ENCODE peak calls at places on chromosomes 2 and 18, in six cellular contexts. G is upper lobe of right lung, O is cardiac fibroblast, V is prostate gland, C is HCT116, S is NB4. B is an unnamed sample.

GRCh38 chr18:46623541-46623940 is 33.5 kb downstream of the LOXHD1 start:
- DNase-seq in G (no peak), V (no peak), C (no peak), S (no peak), O (no peak), B (peak)

GRCh38 chr2:33425660-33426059 is 50.8 kb upstream of the RASGRP3 start:
- DNase-seq in V (no peak), G (no peak), S (no peak), C (no peak), O (peak), B (no peak)

GRCh38 chr2:227106845-227107759 is 56.9 kb downstream of the COL4A4 start:
- DNase-seq in G (no peak), O (peak), C (peak), V (peak), S (peak), B (peak)

GRCh38 chr2:137999273-137999672 is 35.0 kb downstream of the HNMT start:
- DNase-seq in G (no peak), V (no peak), S (no peak), C (no peak), O (no peak), B (no peak)

GRCh38 chr2:183035954-183036669 is 2.1 kb downstream of the NCKAP1 start:
- DNase-seq in V (no peak), O (peak), S (peak), G (no peak), C (no peak), B (peak)

GRCh38 chr2:20504174-20504573 is 57.3 kb downstream of the RHOB start:
- DNase-seq in C (no peak), G (no peak), S (no peak), O (no peak), V (no peak), B (no peak)

GRCh38 chr18:35983147-35983546 is 10.7 kb downstream of the RMP24 start:
- DNase-seq in C (no peak), G (no peak), S (no peak), O (no peak), V (no peak), B (no peak)

GRCh38 chr2:236102971-236103370 is 65.2 kb downstream of the GBX2 start:
- DNase-seq in S (no peak), V (no peak), O (no peak), C (no peak), G (peak), B (no peak)

GRCh38 chr2:42835577-42836371 is 43.4 kb upstream of the HAAO start:
- DNase-seq in V (no peak), C (no peak), O (peak), G (peak), S (peak), B (no peak)

GRCh38 chr2:47264183-47264582 is 109.1 kb upstream of the STPG4 start:
- DNase-seq in C (no peak), V (no peak), S (no peak), O (no peak), G (no peak), B (no peak)

GRCh38 chr18:44742741-44743311 is 62.1 kb downstream of the SETBP1 start:
- DNase-seq in O (peak), C (no peak), G (no peak), V (no peak), S (no peak), B (no peak)

GRCh38 chr2:206084870-206085741 is 868 bp downstream of the INO80D start:
- DNase-seq in C (no peak), S (peak), G (peak), O (peak), V (peak), B (peak)

GRCh38 chr2:231189571-231190495 is 8.6 kb upstream of the ARMC9 start:
- DNase-seq in G (peak), S (no peak), C (no peak), O (peak), V (no peak), B (no peak)

GRCh38 chr18:76064998-76065397 is 430.0 kb downstream of the ZNF516 start:
- DNase-seq in O (no peak), S (no peak), V (no peak), G (no peak), C (no peak), B (no peak)

GRCh38 chr2:189609853-189610252 is 29.3 kb upstream of the SLC40A1 start:
- DNase-seq in G (no peak), O (peak), S (no peak), V (no peak), C (no peak), B (no peak)

GRCh38 chr2:189614585-189614984 is 34.0 kb upstream of the SLC40A1 start:
- DNase-seq in C (no peak), G (no peak), O (no peak), S (no peak), V (no peak), B (no peak)

GRCh38 chr2:189613077-189613636 is 32.6 kb upstream of the SLC40A1 start:
- DNase-seq in G (no peak), O (peak), C (no peak), V (no peak), S (no peak), B (no peak)

GRCh38 chr2:189610700-189611099 is 30.1 kb upstream of the SLC40A1 start:
- DNase-seq in V (no peak), S (no peak), G (no peak), C (no peak), O (no peak), B (no peak)

DNA sequence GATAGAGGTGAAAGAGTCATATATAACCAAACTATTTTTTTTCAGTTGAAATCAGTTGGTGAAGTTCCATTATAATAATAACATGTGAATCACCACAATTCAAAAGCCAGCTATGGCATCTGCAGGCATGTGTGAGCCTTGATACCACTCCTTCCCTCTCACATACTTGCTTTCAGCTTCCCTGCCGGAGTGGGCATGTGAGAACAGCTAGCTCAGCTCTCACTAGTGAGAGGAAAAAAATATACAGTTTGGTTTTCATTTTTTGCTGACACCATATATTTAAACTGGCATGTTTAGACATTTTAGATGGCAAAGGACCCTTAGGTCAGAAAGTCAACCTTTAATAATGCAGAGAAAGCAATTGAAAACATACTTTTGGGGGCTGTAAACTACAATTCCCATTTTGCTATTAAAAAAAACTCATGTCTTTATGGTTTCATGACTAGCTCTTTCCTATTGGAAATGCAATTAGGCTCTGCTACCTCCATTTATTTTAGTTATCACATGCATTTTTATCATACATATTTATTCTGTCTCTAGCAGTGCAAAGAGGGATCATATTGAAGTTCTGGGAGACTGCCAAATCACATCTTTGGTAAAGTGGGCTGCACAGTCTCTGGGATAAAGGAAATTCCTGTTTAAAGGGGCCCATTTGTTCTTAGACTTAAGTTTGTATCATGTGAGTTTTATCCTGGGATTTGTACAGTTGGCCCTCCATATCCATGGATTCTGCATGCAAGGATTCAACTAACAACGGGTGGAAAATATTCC is 33.2 kb upstream of the SLC40A1 start:
- DNase-seq in V (no peak), G (no peak), O (peak), C (no peak), S (no peak), B (no peak)
- H3K4me3 ChIP-seq in V (no peak), G (peak), O (no peak), C (no peak), S (no peak), B (no peak)

DNA sequence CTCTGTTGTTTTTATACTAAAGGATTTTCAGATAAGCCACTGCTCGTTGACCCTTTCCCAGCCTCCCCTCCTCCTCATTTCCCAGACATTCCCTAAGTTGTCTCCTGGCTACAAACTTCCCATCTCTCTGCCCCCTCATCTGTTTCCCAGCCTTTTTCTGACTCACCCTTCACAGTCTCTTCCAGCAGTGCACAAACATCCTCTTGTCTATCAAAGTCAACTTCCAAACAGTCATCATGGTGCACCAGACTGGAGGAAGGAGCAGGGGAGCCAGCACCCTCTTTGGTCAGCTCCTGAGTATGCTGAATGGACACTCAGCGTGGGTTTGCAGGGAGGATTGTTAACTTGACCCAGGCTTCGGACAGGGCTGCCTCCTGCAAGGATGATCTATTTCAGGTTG is 26.6 kb upstream of the SPRED2 start:
- DNase-seq in V (no peak), C (no peak), O (no peak), S (no peak), G (no peak), B (no peak)
- TF ChIP-seq CTCF in V (no peak), C (no peak), O (no peak), S (no peak), G (no peak), B (no peak)

GRCh38 chr2:240432820-240433801 is 2.4 kb upstream of the GPC1 start:
- DNase-seq in S (no peak), V (no peak), O (no peak), C (no peak), G (peak), B (no peak)
- H3K4me3 ChIP-seq in S (no peak), V (no peak), O (no peak), C (peak), G (no peak), B (no peak)

GRCh38 chr2:16644204-16644925 is 21.3 kb downstream of the CYRIA start:
- DNase-seq in G (no peak), C (no peak), S (no peak), V (no peak), O (peak), B (no peak)

GRCh38 chr2:16641509-16641908 is 24.1 kb downstream of the CYRIA start:
- DNase-seq in S (no peak), C (no peak), O (no peak), G (no peak), V (no peak), B (no peak)

GRCh38 chr2:16645088-16645487 is 20.5 kb downstream of the CYRIA start:
- DNase-seq in O (no peak), G (no peak), C (no peak), V (no peak), S (no peak), B (no peak)

GRCh38 chr2:16640867-16641266 is 24.8 kb downstream of the CYRIA start:
- DNase-seq in S (no peak), C (no peak), V (no peak), G (no peak), O (peak), B (no peak)

DNA sequence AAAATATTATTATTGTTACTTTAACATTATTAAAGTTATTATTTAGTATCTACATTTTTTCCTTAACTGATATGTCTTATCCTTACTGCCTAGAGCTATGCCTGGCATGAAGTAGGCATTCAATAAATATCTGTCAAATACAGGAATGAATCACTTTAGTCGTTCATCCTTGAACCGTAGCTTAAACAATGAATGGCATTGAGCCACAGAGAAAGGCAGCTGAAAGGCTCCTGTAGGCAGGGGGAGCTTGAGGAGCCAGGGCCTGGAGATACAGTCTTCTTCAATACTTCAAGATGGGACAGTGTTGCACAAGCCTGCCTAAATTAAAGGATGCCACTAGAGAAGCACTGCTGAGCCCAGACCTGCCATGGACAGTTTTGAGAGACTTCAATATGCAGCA is 22.5 kb downstream of the CYRIA start:
- DNase-seq in S (no peak), C (no peak), G (no peak), O (peak), V (no peak), B (no peak)
- TF ChIP-seq CTCF in S (no peak), C (no peak), G (no peak), O (no peak), V (no peak), B (no peak)

DNA sequence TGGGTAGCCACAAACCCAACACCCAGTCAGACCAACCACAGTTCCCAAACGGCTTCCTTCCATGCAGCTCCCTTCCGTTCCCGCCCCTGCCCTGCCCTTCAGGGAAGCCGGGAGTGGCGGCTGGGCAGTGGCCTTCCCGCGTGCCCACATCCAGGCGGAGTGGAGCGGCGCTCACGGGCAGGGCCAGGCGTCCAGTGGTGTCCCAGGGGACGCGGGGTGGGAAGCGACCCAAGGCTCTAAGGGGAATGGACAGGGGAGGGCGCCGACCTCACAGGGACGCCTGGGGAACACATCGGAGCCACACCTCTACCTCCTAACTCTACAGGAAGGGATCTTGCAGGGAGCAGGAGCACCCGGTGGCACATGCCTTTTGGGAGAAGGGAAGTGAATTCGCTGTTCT is 225.9 kb upstream of the MGAT5 start:
- DNase-seq in V (no peak), C (no peak), O (no peak), G (no peak), S (no peak), B (no peak)
- H3K4me3 ChIP-seq in V (no peak), C (no peak), O (no peak), G (no peak), S (no peak), B (no peak)

DNA sequence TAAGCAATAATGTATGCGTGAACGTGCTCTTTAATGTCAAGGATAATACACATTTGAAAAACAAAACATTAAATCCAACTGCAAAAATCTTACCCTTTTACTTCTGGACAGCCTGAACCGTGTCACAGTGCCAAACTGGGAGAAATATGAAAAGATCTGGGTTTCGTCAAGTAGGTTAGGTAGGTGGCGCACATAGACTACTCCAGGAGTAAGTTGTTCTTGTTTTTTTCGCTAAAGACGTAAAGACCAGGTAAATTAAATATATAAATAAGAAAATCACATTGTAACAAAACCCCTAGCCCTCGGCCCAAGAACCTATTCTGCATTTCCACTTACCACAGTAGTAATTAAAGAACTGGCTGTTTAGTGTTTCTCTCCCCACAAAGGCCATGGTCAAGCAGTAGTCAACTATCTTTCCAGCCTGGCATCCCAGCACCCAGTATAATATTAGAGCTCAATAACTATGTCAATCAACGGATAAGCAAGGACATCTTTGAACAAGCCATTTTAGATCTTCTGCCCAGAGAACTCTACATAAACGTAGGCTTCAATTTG is 1.1 kb downstream of the NIFK start:
- DNase-seq in G (no peak), C (no peak), S (peak), O (peak), V (no peak), B (peak)
- TF ChIP-seq CTCF in G (no peak), C (peak), S (peak), O (no peak), V (no peak), B (no peak)

DNA sequence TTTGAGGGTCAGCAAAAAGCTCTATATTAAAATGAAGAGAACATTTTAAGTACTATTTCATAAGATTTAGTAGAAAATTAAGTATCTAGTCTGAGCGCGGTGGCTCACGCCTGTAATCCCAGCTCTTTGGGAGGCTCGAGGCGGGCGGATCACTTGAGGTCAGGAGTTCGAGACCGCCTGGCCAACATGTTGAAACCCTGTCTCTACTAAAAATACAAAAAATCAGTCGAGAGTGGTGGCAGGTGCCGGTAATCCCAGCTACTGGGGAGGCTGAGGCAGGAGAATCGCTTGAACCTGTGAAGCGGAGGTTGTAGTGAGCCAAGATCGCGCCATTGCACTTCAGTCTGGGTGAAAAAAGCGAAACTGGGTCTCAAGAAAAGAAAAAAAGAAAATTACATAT is 1.6 kb downstream of the USP14 start:
- DNase-seq in C (no peak), V (no peak), S (no peak), G (no peak), O (no peak), B (no peak)
- H3K4me3 ChIP-seq in C (peak), V (peak), S (peak), G (peak), O (no peak), B (peak)

GRCh38 chr2:175418224-175418843 is 236.8 kb upstream of the ATP5MC3 start:
- DNase-seq in S (peak), G (no peak), O (no peak), V (no peak), C (no peak), B (no peak)

DNA sequence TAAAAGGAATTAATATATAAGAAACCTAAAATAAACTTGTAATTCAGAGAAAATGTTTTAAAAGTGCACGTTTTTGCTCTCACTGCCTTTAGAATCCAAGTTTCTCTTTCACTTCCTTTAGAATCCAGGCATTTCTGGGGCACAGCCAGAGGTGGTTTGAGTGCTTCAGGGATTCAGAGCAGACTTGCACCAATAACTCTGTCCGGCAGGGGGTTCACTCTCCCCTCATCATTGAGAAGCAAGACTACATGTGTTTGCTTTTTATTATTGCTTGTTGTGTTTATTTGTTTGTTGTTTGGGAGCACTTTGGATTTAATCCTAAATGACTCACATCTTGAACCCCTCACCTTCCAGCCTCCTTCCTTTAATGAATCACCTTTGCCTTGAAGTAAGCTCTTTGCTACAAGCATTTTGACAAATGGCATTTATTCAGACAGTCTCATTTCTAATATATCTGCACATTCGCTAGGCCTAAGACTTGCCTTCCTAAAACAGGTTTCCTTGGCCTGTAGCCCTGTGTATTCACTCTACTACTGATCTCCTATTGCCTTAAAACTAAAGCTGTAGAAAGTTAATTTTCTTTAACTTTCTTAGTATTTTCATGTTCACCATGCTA is 233.5 kb upstream of the ATP5MC3 start:
- DNase-seq in G (peak), V (peak), C (peak), O (peak), S (peak), B (peak)
- TF ChIP-seq CTCF in G (peak), V (peak), C (peak), O (peak), S (peak), B (peak)

B was measured in GM12865.